ENCODE peak calls at places on chromosome 5, in four cellular contexts. N, P, E and F are unnamed samples.

GRCh38 chr5:110588241-110588962 is 138.1 kb downstream of the TMEM232 start:
- DNase-seq in E (no peak), N (no peak), P (no peak), F (no peak)

GRCh38 chr5:127358274-127358673 is 67.7 kb downstream of the MEGF10 start:
- DNase-seq in P (no peak), E (no peak), N (no peak), F (no peak)

GRCh38 chr5:61435368-61435767 is 103.3 kb downstream of the ZSWIM6 start:
- DNase-seq in P (no peak), N (no peak), E (no peak), F (no peak)

GRCh38 chr5:139147743-139148079 is 50.5 kb downstream of the SIL1 start:
- DNase-seq in P (no peak), E (no peak), N (no peak), F (no peak)

GRCh38 chr5:139574641-139575312 is 13.6 kb downstream of the UBE2D2 start:
- DNase-seq in E (no peak), P (no peak), N (no peak), F (no peak)

GRCh38 chr5:7548576-7548975 is 152.6 kb downstream of the ADCY2 start:
- DNase-seq in P (no peak), N (no peak), E (no peak), F (no peak)

GRCh38 chr5:106311230-106311629 is 1359.5 kb downstream of the EFNA5 start:
- DNase-seq in N (no peak), P (no peak), E (no peak), F (no peak)

GRCh38 chr5:122864400-122864799 is 19.0 kb downstream of the SNX24 start:
- DNase-seq in P (no peak), N (no peak), E (no peak), F (no peak)

GRCh38 chr5:22693125-22693524 is 160.0 kb downstream of the CDH12 start:
- DNase-seq in N (no peak), E (no peak), P (no peak), F (no peak)

GRCh38 chr5:115920171-115920725 is 42.0 kb upstream of the LVRN start:
- DNase-seq in E (no peak), N (no peak), P (no peak), F (no peak)

DNA sequence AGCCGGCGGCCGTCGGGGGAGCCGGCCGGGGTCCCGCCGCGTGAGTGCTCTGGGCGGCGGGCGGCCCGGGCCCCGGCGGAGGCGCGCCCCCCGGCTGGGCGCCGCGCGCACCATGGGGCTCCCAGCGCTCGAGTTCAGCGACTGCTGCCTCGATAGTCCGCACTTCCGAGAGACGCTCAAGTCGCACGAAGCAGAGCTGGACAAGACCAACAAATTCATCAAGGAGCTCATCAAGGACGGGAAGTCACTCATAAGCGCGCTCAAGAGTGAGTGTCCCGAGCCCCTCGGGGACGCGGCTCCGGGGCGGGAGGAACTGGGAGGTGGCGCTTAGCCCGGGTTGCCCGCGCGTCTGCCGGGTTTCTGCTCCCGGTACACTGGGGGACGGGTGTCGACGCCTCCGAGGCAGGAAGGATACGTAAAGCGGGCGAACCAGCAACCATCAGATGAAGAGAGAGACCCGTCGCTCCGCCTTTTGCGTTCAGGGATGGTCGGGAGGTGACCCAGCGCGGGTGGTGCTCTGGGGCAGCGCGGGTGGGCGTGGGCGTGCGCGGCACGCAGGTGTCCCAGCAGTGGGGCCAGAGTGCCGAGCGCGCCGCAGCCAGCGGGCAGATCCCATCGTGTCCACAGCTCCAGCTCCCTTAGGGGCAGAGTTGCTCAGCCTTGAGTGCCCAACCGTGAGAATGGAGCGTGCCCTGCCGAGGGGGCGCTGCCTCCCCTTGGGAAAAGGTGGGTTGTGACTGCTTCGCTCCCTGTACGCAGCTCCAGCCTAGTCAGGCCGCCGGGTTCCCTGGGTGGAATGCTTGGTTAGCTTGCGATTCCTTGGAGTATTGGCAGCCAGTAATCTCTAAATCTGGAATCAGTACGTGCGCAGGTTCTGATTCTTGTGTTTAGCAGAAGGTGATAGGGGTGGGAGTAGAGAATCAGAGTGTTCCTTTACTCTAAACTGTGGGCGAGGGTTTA is 753 bp downstream of the ARHGAP26 start:
- DNase-seq in P (no peak), N (peak; percentile 35), E (no peak), F (peak; percentile 40)
- TF ChIP-seq CTCF in P (no peak), N (no peak), E (no peak), F (no peak)

DNA sequence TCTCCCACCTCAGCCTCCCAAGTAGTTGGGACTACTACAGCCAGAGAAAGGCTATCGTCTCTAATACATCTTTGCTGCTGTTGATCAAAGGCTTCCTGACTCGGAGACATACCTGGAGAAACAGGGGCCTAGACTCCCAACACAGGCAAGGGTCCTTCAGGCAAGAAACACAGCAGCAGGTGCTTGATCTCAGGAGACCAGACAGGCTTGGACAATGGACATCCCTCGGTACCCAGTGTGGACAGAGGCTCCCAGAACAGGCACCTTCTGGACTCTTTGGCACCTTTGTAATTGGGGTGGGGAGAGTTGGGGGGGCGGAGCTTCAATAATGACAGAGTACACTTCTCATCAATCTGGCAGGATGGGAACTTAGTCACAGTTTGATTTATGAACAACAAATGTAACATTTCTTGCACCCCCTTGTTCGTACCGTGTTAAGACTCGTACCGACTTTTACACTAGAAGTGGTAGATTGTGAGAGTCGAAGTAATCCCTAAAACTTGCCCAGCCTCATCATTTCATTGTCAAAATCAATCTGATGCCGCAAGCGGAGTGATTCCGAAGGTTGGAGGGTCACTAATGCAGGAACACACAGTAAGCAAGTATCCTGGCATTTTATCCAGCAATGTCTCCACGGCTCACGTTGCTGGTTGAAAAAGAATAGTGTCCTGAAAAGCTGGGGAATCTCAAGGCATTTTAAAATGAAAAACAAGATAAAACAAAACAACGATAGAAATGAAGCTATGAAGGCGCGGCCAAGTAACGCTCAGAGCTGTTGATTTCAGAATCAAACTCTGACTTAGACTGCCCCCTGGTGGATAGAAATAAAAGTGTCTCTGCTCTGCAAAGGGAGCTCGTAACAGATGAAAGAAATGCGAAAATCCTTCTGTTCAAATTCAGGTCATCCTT is 46.4 kb upstream of the STK32A start:
- DNase-seq in E (no peak), P (no peak), N (peak; percentile 59), F (peak; percentile 52)
- TF ChIP-seq CTCF in E (peak; percentile 92), P (peak; percentile 90), N (peak; percentile 93), F (peak; percentile 67)

GRCh38 chr5:150066436-150066835 is 19.9 kb downstream of the CSF1R start:
- DNase-seq in P (no peak), N (no peak), E (no peak), F (no peak)
- TF ChIP-seq CTCF in P (no peak), N (no peak), E (no peak), F (no peak)

GRCh38 chr5:153148624-153148976 is 341.9 kb upstream of the GRIA1 start:
- DNase-seq in N (no peak), E (no peak), P (no peak), F (no peak)

GRCh38 chr5:153153086-153153485 is 337.4 kb upstream of the GRIA1 start:
- DNase-seq in P (no peak), N (no peak), E (no peak), F (no peak)

GRCh38 chr5:153151558-153151957 is 338.9 kb upstream of the GRIA1 start:
- DNase-seq in E (no peak), N (no peak), P (no peak), F (no peak)

DNA sequence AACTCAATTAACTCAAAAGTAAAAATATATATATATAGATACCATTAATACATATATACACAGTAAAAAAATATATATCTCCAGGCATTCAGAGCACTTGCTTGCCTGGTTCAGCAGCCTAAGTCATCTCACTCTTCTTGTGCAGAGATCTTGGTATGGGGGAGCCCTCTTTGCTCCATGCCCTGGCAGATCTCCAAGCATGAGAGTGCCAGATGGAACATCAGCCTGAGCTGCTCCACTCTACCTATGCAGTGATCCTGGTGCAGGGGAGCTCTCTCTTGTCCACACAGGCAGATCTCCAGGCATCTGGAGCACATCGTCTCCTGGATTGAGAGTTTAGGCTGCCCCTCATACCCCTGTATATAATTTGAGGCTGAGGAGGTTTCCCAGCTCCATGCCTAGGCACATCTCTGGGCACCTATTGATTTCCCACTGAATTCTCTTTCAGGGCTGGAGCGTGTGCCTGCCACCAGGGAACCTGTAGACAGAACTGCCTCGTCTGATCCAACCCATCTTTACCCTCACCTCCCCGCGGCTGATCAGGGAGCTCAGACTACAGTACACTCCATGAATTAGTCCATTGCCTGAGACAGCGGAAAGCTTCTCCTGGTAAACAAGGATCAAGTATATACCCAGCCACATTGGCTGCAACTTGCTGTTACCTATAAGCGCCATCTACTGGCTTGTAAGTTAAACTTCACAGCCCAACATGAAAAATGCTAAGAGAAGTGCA is 342.4 kb upstream of the GRIA1 start:
- DNase-seq in N (no peak), P (no peak), E (no peak), F (peak; percentile 6)
- TF ChIP-seq CTCF in N (peak; percentile 80), P (peak; percentile 59), E (peak; percentile 81), F (peak; percentile 43)

DNA sequence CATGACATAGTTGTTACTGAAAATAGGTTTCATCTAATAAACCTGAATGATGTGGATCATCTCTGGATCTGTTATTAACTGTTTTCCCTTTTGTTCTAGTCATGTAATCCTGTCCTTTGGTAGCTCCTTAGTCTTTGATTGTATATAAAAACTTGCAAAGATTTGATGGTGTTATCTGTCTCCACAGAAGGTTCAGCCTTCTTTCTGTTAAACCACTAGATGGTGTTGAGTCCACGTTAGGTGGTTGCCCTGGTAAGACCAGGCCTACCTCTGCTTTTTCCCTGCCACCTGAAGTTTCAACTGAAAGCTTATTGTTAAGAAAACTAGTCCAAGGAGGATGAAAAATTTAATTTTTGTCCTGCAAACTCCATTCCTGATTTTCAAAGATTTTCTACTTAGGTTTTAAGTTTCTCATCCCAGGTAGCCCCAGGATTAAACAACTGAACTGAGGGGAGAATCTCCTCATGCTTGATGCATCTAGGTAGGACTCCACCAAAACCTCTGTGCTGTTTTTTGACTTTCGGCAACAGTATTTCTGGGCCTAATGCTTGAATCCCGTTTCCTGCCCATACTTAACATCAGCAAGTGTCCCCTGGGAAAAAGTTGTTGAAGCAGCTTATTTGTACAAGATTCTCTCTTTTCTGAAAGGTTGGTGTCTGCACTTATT is 68.5 kb downstream of the RICTOR start:
- DNase-seq in P (no peak), N (no peak), E (no peak), F (no peak)
- TF ChIP-seq CTCF in P (no peak), N (no peak), E (no peak), F (peak; percentile 18)

DNA sequence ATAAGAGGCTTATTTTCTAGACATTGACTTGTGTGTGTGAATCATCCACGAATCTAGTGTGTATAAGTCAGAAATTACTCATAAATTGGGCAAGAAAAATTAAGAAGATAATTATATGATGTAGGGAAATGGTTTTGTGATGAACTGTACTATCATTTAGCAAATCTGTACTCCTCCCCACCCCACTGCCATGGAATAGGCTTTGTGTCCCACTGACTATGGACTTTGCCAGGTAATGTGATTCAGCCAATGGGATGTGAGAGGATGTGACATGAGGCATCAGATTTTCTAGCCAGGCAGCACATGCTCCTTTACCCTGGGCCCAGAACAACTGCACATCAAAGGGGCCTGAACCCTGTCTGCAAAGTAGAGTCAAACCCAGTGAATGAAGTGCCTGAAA is 406.6 kb downstream of the CTNND2 start:
- DNase-seq in N (no peak), E (no peak), P (no peak), F (no peak)
- TF ChIP-seq CTCF in N (no peak), E (no peak), P (no peak), F (no peak)

GRCh38 chr5:147404706-147405105 is 105.2 kb downstream of the DPYSL3 start:
- DNase-seq in E (no peak), P (no peak), N (no peak), F (no peak)
- TF ChIP-seq CTCF in E (no peak), P (no peak), N (no peak), F (no peak)

GRCh38 chr5:167346461-167346860 is 945.0 kb upstream of the WWC1 start:
- DNase-seq in E (no peak), N (no peak), P (no peak), F (no peak)
- TF ChIP-seq CTCF in E (no peak), N (no peak), P (no peak), F (no peak)

GRCh38 chr5:142597546-142598337 is 88.1 kb downstream of the FGF1 start:
- DNase-seq in N (no peak), E (no peak), P (no peak), F (no peak)
- TF ChIP-seq CTCF in N (no peak), E (no peak), P (no peak), F (no peak)